ENCODE peak calls at places on chromosomes 5 and 9, in four cellular contexts. R, Y, W and M are unnamed samples. For H3K4me1 and H3K27me3, the result is how much of the 10 kb centered on the place peaks cover.

GRCh38 chr9:137949260-137949659 is 71.7 kb downstream of the CACNA1B start:
- DNase-seq in R (no peak), Y (no peak), W (no peak), M (no peak)

GRCh38 chr9:97041898-97042297 is 3.0 kb upstream of the CTSV start:
- DNase-seq in W (no peak), Y (no peak), R (no peak), M (no peak)

GRCh38 chr5:170104299-170104698 is 1.4 kb upstream of the FOXI1 start:
- DNase-seq in R (no peak), W (no peak), Y (no peak), M (no peak)

GRCh38 chr5:73726071-73726470 is 100.1 kb downstream of the ARHGEF28 start:
- DNase-seq in W (no peak), R (no peak), Y (no peak), M (no peak)

GRCh38 chr5:96809898-96810297 is 2.2 kb upstream of the ERAP1 start:
- DNase-seq in W (no peak), Y (peak), R (no peak), M (no peak)

GRCh38 chr9:5874048-5874447 is 16.6 kb upstream of the MLANA start:
- DNase-seq in Y (no peak), W (no peak), R (no peak), M (no peak)

GRCh38 chr9:128092199-128092977 is 24.4 kb downstream of the SLC25A25 start:
- DNase-seq in Y (peak), R (no peak), W (no peak), M (no peak)

GRCh38 chr9:81562221-81563019 is 126.9 kb downstream of the TLE1 start:
- DNase-seq in W (no peak), R (peak), Y (no peak), M (peak)

GRCh38 chr5:107570805-107571531 is 99.8 kb downstream of the EFNA5 start:
- DNase-seq in W (no peak), Y (no peak), R (no peak), M (peak)

GRCh38 chr9:132162764-132163456 is 1.1 kb downstream of the NTNG2 start:
- DNase-seq in Y (no peak), R (no peak), W (no peak), M (peak)

GRCh38 chr5:168165221-168165965 is 126.1 kb upstream of the WWC1 start:
- DNase-seq in W (no peak), Y (no peak), R (no peak), M (no peak)

GRCh38 chr5:89421035-89421434 is 538.1 kb upstream of the MEF2C start:
- DNase-seq in Y (no peak), R (peak), W (no peak), M (no peak)

GRCh38 chr5:81239613-81240012 is 6.5 kb downstream of the CKMT2 start:
- DNase-seq in Y (no peak), R (no peak), W (no peak), M (no peak)

GRCh38 chr5:81244451-81244850 is 11.3 kb downstream of the CKMT2 start:
- DNase-seq in R (no peak), Y (no peak), W (no peak), M (no peak)

GRCh38 chr5:81241001-81241400 is 7.9 kb downstream of the CKMT2 start:
- DNase-seq in R (no peak), Y (no peak), W (no peak), M (no peak)

GRCh38 chr5:81242906-81243436 is 9.8 kb downstream of the CKMT2 start:
- DNase-seq in W (no peak), Y (no peak), R (no peak), M (no peak)

GRCh38 chr5:81241961-81242648 is 9.0 kb downstream of the CKMT2 start:
- DNase-seq in R (no peak), W (no peak), Y (no peak), M (no peak)
- H3K4me1 ChIP-seq in R (under half), W (under half), Y (under half), M (half or more)

GRCh38 chr9:126611188-126611587 is 2.5 kb upstream of the LMX1B start:
- DNase-seq in R (no peak), Y (no peak), W (no peak), M (no peak)
- H3K27me3 ChIP-seq in R (under half), Y (half or more), W (under half), M (under half)

DNA sequence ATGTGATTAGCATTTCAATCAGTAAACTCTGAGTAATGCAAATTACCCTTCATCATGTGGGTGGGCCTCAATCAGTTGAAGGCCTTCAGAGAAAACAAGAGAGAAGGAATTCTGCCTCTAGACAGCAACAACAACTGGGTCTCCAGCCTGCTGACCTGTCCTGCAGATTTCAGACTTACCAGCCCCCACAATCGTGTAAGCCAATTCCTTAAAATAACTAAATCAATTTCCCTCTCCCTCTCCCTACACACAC is 41.7 kb upstream of the FBXW11 start:
- DNase-seq in W (no peak), Y (no peak), R (no peak), M (no peak)
- H3K4me1 ChIP-seq in W (under half), Y (under half), R (under half), M (under half)

GRCh38 chr5:55820488-55820887 is 30.7 kb upstream of the IL31RA start:
- DNase-seq in W (no peak), Y (no peak), R (no peak), M (no peak)
- H3K27me3 ChIP-seq in W (under half), Y (under half), R (under half), M (under half)